ENCODE peak calls at places on chromosomes 6 and 20, in seven cellular contexts. P is GM23338, R is Panc1, W is HCT116, K is K562, D is A549, S is SK-N-SH. H is an unnamed sample.

GRCh38 chr6:106510090-106510970 is 119.0 kb downstream of the RTN4IP1 start:
- DNase-seq in P (peak; percentile 71), R (no peak), W (no peak), K (peak; percentile 14), D (peak; percentile 48), S (peak; percentile 68), H (peak; percentile 95)

GRCh38 chr6:148247386-148248063 is 95.1 kb upstream of the SASH1 start:
- DNase-seq in P (no peak), R (no peak), W (no peak), K (no peak), D (no peak), S (no peak), H (no peak)

GRCh38 chr6:49966823-49967222 is 2.6 kb downstream of the DEFB113 start:
- DNase-seq in P (no peak), R (no peak), W (no peak), K (no peak), D (no peak), S (no peak), H (no peak)

GRCh38 chr6:4950849-4951533 is 52.8 kb downstream of the RPP40 start:
- DNase-seq in P (no peak), R (no peak), W (no peak), K (no peak), D (peak; percentile 33), S (peak; percentile 53), H (no peak)

GRCh38 chr20:62179162-62179504 is 3.7 kb upstream of the MTG2 start:
- DNase-seq in P (no peak), R (no peak), W (no peak), K (no peak), D (no peak), S (no peak), H (no peak)

GRCh38 chr6:136672144-136672543 is 120.1 kb downstream of the MAP3K5 start:
- DNase-seq in P (no peak), R (no peak), W (no peak), K (no peak), D (no peak), S (no peak), H (no peak)

GRCh38 chr6:138086573-138087196 is 20.5 kb downstream of the PERP start:
- DNase-seq in P (peak; percentile 72), R (peak; percentile 90), W (peak; percentile 85), K (no peak), D (peak; percentile 75), S (no peak), H (no peak)

GRCh38 chr20:61763740-61764400 is 301.8 kb downstream of the TAF4 start:
- DNase-seq in P (no peak), R (no peak), W (no peak), K (no peak), D (no peak), S (no peak), H (no peak)

GRCh38 chr20:4854502-4854901 is 132.8 kb downstream of the PRND start:
- DNase-seq in P (no peak), R (no peak), W (no peak), K (no peak), D (no peak), S (no peak), H (no peak)

GRCh38 chr6:161254754-161255253 is 19.1 kb downstream of the AGPAT4 start:
- DNase-seq in P (no peak), R (no peak), W (no peak), K (peak; percentile 91), D (no peak), S (peak; percentile 65), H (no peak)

GRCh38 chr20:36741072-36741471 is 4.8 kb downstream of the NDRG3 start:
- DNase-seq in P (no peak), R (no peak), W (no peak), K (no peak), D (no peak), S (peak; percentile 69), H (no peak)

GRCh38 chr6:134207431-134207830 is 110.5 kb downstream of the SGK1 start:
- DNase-seq in P (no peak), R (no peak), W (no peak), K (no peak), D (no peak), S (no peak), H (no peak)

GRCh38 chr6:14062345-14063029 is 55.1 kb upstream of the CD83 start:
- DNase-seq in P (no peak), R (no peak), W (no peak), K (no peak), D (no peak), S (no peak), H (no peak)

GRCh38 chr6:146027586-146028249 is 1.1 kb upstream of the GRM1 start:
- DNase-seq in P (peak; percentile 61), R (no peak), W (no peak), K (no peak), D (peak; percentile 1), S (peak; percentile 51), H (no peak)

GRCh38 chr6:113488061-113488460 is 369.1 kb upstream of the MARCKS start:
- DNase-seq in P (no peak), R (no peak), W (no peak), K (no peak), D (no peak), S (no peak), H (no peak)

GRCh38 chr6:16625319-16626240 is 135.7 kb downstream of the ATXN1 start:
- DNase-seq in P (no peak), R (no peak), W (no peak), K (no peak), D (peak; percentile 2), S (no peak), H (no peak)

GRCh38 chr6:33426590-33427563 is 7.0 kb downstream of the SYNGAP1 start:
- DNase-seq in P (peak; percentile 71), R (no peak), W (no peak), K (no peak), D (peak; percentile 25), S (peak; percentile 46), H (no peak)

GRCh38 chr20:11965602-11966001 is 47.9 kb downstream of the BTBD3 start:
- DNase-seq in P (no peak), R (no peak), W (no peak), K (no peak), D (no peak), S (no peak), H (no peak)
- TF ChIP-seq CTCF in P (peak; percentile 38), R (no peak), W (no peak), K (no peak), D (no peak), S (no peak), H (no peak)

DNA sequence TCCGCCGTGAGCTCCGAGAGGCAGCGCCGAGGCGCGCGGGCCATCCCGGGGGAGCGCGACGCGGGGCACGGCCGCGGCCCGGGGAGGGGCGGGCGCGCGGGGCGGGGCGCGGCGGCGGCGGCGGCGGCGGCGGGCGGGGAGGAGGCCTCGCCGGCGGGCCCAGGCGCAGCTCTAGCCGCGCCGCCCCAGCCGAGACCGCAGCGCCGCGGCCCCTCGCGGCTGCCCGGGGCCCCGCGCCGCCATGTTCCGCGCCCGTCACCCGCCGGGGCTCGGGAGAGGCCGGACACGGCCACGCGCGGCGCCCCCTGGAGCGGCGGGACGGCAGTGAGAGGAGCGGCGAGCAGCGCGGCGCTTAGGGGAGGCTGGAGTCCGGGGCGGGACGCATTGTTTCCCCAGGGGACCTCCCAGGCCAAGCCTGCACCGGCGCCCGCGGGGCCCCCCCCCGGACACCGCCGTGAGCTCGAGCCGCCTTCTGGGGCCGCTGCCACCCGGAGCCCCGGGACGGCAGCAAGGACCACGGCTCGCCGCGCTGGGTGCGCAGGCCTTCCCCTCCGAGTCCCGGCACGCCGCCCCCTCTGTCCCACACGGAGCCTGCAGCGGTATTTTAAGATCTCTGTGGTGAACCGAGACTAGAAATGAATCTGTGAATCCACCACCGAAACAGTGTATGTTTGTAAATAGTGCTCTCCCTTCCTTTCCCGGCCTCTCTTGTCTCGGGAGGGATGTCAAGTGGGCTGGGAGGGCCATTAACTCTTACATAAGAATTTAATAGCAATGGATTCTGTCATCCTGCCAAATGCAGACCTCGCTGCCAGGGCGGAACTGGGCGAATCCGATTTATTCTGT is at the start of gene KIF13A:
- DNase-seq in P (peak; percentile 68), R (no peak), W (no peak), K (peak; percentile 94), D (peak; percentile 49), S (peak; percentile 93), H (peak; percentile 22)
- TF ChIP-seq REST in P (no peak), R (no peak), W (no peak), K (no peak), D (no peak), S (no peak), H (no peak)

DNA sequence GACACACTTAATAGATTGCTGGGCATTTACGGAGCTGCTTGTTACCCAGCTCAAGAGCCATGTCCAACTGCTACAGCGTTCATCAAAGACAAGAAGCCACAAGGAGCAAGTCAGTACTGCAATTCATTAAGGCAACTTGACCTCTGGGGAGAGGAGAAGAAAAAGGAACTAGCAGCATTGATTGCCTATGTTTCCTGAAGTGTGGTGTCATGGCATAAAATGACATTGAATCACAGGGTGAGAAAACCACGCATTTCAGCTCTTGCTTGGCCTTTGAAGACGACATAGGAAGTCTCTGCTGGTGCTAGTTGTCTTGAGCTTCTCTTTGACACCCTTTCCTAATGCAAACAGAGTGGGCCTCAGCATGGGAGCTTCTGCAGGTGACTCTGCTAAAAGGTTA is 139.1 kb downstream of the CDH26 start:
- DNase-seq in P (no peak), R (no peak), W (no peak), K (no peak), D (no peak), S (no peak), H (peak; percentile 89)
- H3K27ac ChIP-seq in P (no peak overlapping the region), R (no peak overlapping the region), W (no peak overlapping the region), K (no peak overlapping the region), D (no peak overlapping the region), S (no peak overlapping the region), H (peak overlapping the region; percentile 21)

GRCh38 chr6:43575105-43575771 is 600 bp downstream of the XPO5 start:
- DNase-seq in P (peak; percentile 73), R (no peak), W (no peak), K (peak; percentile 85), D (no peak), S (peak; percentile 68), H (peak; percentile 24)

GRCh38 chr6:43579171-43579570 is 3.2 kb downstream of the POLH start:
- DNase-seq in P (no peak), R (no peak), W (no peak), K (no peak), D (no peak), S (no peak), H (no peak)

GRCh38 chr6:43578748-43579147 is 2.8 kb downstream of the POLH start:
- DNase-seq in P (no peak), R (no peak), W (no peak), K (no peak), D (no peak), S (no peak), H (no peak)

GRCh38 chr6:43572015-43572414 is 3.8 kb downstream of the XPO5 start:
- DNase-seq in P (no peak), R (no peak), W (no peak), K (no peak), D (no peak), S (no peak), H (no peak)

DNA sequence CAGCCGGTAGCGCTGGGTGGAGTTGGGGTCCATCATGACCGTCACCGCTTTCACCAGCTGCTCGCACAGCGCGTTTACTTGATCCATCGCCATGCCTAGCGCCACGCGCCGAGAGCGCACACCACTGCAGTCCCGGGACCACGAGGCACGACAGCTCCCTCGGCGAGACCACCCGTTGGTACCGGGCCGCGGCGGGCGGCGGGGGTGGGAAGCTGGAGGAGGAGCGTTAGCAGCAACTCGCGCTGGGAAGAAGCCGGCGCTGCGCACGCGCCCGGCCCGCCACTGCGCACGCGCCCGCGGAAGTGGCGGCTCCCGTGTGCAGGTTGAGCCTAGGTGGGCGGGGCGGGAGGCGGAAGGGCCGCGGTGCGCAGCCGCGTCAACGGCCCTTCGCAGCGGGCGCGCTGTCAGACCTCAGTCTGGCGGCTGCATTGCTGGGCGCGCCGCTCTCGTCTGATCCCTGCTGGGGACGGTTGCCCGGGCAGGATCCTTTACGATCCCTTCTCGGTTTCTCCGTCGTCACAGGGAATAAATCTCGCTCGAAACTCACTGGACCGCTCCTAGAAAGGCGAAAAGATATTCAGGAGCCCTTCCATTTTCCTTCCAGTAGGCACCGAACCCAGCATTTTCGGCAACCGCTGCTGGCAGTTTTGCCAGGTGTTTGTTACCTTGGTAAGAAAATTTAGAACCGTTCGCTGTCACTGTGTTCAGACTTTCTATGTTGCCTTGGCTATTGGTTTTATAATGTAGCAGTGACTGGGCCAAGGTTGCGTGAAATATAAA is at the start of the genes POLH and XPO5:
- DNase-seq in P (peak; percentile 96), R (peak; percentile 64), W (peak; percentile 81), K (peak; percentile 99), D (peak; percentile 91), S (peak; percentile 99), H (peak; percentile 86)
- TF ChIP-seq CTCF in P (no peak), R (no peak), W (peak; percentile 40), K (peak; percentile 59), D (no peak), S (peak; percentile 30), H (no peak)